ENCODE peak calls at places on chromosome 20, in six cellular contexts. R is stimulated activated CD4-positive, alpha-beta T cell treated with anti-CD3 and anti-CD28 coated beads, Interleukin-4, amount 100 ng/mL, for 1 hour; Y is RPMI8226; J is neural crest cell; E is dermis blood vessel endothelial cell; O is glutamatergic neuron. T is an unnamed sample.

GRCh38 chr20:62876826-62877728 is 15.5 kb upstream of the TCFL5 start:
- DNase-seq in R (no peak), O (no peak), Y (no peak), E (peak), J (no peak), T (no peak)

GRCh38 chr20:38304845-38305447 is 990 bp downstream of the BPI start:
- DNase-seq in R (peak), Y (peak), O (peak), E (peak), J (no peak), T (no peak)

GRCh38 chr20:54234991-54235390 is 27.1 kb downstream of the PFDN4 start:
- DNase-seq in J (no peak), Y (no peak), R (no peak), O (no peak), E (no peak), T (no peak)

GRCh38 chr20:64053841-64054661 is 4.6 kb upstream of the SOX18 start:
- DNase-seq in Y (peak), E (peak), R (no peak), J (no peak), O (no peak), T (no peak)

GRCh38 chr20:60101894-60102281 is 143.7 kb downstream of the CDH26 start:
- DNase-seq in O (no peak), J (no peak), E (no peak), Y (peak), R (no peak), T (no peak)

GRCh38 chr20:543369-544152 is at the start of gene CSNK2A1:
- DNase-seq in Y (peak), J (peak), R (peak), E (peak), O (peak), T (peak)

GRCh38 chr20:62739581-62740285 is 31.1 kb downstream of the NTSR1 start:
- DNase-seq in O (peak), R (peak), J (no peak), Y (peak), E (peak), T (peak)

GRCh38 chr20:14963262-14963663 is 625.9 kb upstream of the FLRT3 start:
- DNase-seq in R (no peak), Y (no peak), O (no peak), E (peak), J (no peak), T (no peak)

GRCh38 chr20:63126876-63127699 is 88.8 kb downstream of the YTHDF1 start:
- DNase-seq in J (no peak), E (no peak), R (no peak), O (peak), Y (no peak), T (peak)

GRCh38 chr20:41135187-41135887 is 2.0 kb upstream of the PLCG1 start:
- DNase-seq in J (peak), R (peak), E (peak), O (peak), Y (peak), T (peak)

GRCh38 chr20:34124469-34125249 is 12.6 kb upstream of the EIF2S2 start:
- DNase-seq in O (no peak), Y (peak), E (no peak), R (no peak), J (no peak), T (no peak)

GRCh38 chr20:52001999-52002666 is 189.4 kb downstream of the ZFP64 start:
- DNase-seq in R (no peak), Y (peak), O (no peak), E (peak), J (no peak), T (no peak)

GRCh38 chr20:43863330-43863729 is 51.3 kb upstream of the TOX2 start:
- DNase-seq in J (no peak), R (no peak), O (no peak), Y (no peak), E (peak), T (no peak)

GRCh38 chr20:19760371-19760721 is 2.3 kb downstream of the RIN2 start:
- DNase-seq in E (no peak), O (no peak), J (no peak), Y (no peak), R (no peak), T (no peak)

GRCh38 chr20:36573103-36573797 is at the start of gene TGIF2:
- DNase-seq in J (peak), E (peak), O (peak), R (peak), Y (peak), T (peak)

GRCh38 chr20:8721098-8721497 is 347.8 kb upstream of the PLCB4 start:
- DNase-seq in Y (peak), O (peak), R (peak), J (peak), E (peak), T (peak)

GRCh38 chr20:42277203-42277602 is 659.0 kb upstream of the CHD6 start:
- DNase-seq in Y (no peak), E (no peak), R (no peak), J (no peak), O (no peak), T (no peak)

GRCh38 chr20:10648651-10649050 is 25.1 kb downstream of the JAG1 start:
- DNase-seq in Y (no peak), O (no peak), E (no peak), R (no peak), J (no peak), T (no peak)

GRCh38 chr20:56664791-56665190 is 35.7 kb downstream of the TFAP2C start:
- DNase-seq in R (no peak), Y (no peak), O (no peak), E (no peak), J (no peak), T (no peak)

T was measured in Peyer's patch.